ENCODE peak calls at places on chromosomes 2 and 18, in eight cellular contexts. W, I, K, S, G, A, F and B are unnamed samples.

GRCh38 chr2:26555246-26556133 is 77.6 kb upstream of the OTOF start:
- DNase-seq in W (no peak), I (no peak), K (no peak), S (no peak), G (no peak), A (no peak), F (no peak), B (no peak)

GRCh38 chr2:137118140-137118539 is 352.8 kb downstream of the THSD7B start:
- DNase-seq in W (no peak), I (no peak), K (no peak), S (no peak), G (no peak), A (peak), F (no peak), B (no peak)

GRCh38 chr2:164535280-164536025 is 85.8 kb downstream of the GRB14 start:
- DNase-seq in W (no peak), I (no peak), K (no peak), S (no peak), G (no peak), A (no peak), F (peak), B (no peak)

GRCh38 chr2:174035981-174036742 is 71.0 kb upstream of the SP3 start:
- DNase-seq in W (no peak), I (peak), K (no peak), S (no peak), G (no peak), A (no peak), F (no peak), B (no peak)

GRCh38 chr2:128594273-128594910 is 275.7 kb upstream of the HS6ST1 start:
- DNase-seq in W (no peak), I (no peak), K (no peak), S (no peak), G (no peak), A (no peak), F (no peak), B (no peak)

GRCh38 chr2:25293958-25294513 is 47.7 kb downstream of the DNMT3A start:
- DNase-seq in W (no peak), I (no peak), K (no peak), S (no peak), G (no peak), A (no peak), F (peak), B (no peak)

GRCh38 chr2:85132834-85133637 is at the start of gene TCF7L1:
- DNase-seq in W (no peak), I (peak), K (peak), S (peak), G (peak), A (peak), F (peak), B (peak)

GRCh38 chr2:232488097-232488711 is 570 bp upstream of the ECEL1 start:
- DNase-seq in W (no peak), I (no peak), K (peak), S (no peak), G (no peak), A (no peak), F (no peak), B (no peak)

GRCh38 chr2:222514901-222515300 is 90.6 kb downstream of the SGPP2 start:
- DNase-seq in W (no peak), I (no peak), K (no peak), S (no peak), G (no peak), A (no peak), F (no peak), B (no peak)

GRCh38 chr2:221997100-221997499 is 301.7 kb downstream of the PAX3 start:
- DNase-seq in W (no peak), I (peak), K (no peak), S (no peak), G (no peak), A (peak), F (no peak), B (no peak)

GRCh38 chr2:49289711-49290110 is 135.4 kb upstream of the FSHR start:
- DNase-seq in W (no peak), I (no peak), K (no peak), S (no peak), G (no peak), A (no peak), F (no peak), B (no peak)

GRCh38 chr2:49288902-49289680 is 134.8 kb upstream of the FSHR start:
- DNase-seq in W (no peak), I (no peak), K (no peak), S (no peak), G (no peak), A (no peak), F (no peak), B (no peak)

GRCh38 chr2:49286726-49287125 is 132.4 kb upstream of the FSHR start:
- DNase-seq in W (no peak), I (no peak), K (no peak), S (no peak), G (no peak), A (no peak), F (no peak), B (no peak)

GRCh38 chr2:49288113-49288710 is 133.9 kb upstream of the FSHR start:
- DNase-seq in W (no peak), I (no peak), K (no peak), S (no peak), G (no peak), A (no peak), F (no peak), B (no peak)

DNA sequence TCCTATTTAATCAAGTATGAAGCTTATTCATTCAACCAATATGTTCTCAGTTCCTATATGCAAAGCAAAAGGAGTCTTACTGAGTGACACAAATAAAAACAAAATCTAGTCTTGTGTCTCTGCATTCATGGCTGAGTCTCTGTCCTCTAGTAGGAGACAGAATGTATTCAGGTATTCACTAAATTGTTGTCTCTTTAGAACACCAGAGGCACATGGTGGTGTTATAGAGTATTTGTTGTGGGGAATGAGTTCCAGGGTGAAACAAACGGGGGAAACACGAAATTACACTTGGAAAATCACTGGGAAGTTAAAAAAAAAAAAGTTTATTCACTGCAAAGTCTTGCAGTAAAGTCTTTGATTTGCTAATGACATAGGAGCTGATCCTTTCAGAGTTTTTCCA is 131.7 kb upstream of the FSHR start:
- DNase-seq in W (no peak), I (no peak), K (no peak), S (no peak), G (no peak), A (no peak), F (no peak), B (no peak)
- TF ChIP-seq CTCF in W (no peak), I (no peak), K (no peak), S (no peak), G (no peak), A (no peak), F (peak), B (no peak)

GRCh38 chr18:73563345-73563744 is 584.3 kb downstream of the FBXO15 start:
- DNase-seq in W (no peak), I (no peak), K (no peak), S (no peak), G (no peak), A (peak), F (no peak), B (no peak)

GRCh38 chr18:73564073-73564472 is 583.6 kb downstream of the FBXO15 start:
- DNase-seq in W (no peak), I (no peak), K (no peak), S (no peak), G (no peak), A (peak), F (no peak), B (peak)
- TF ChIP-seq CTCF in W (no peak), I (no peak), K (no peak), S (no peak), G (no peak), A (no peak), F (no peak), B (no peak)

GRCh38 chr2:160555420-160555819 is 61.8 kb upstream of the RBMS1 start:
- DNase-seq in W (no peak), I (no peak), K (no peak), S (no peak), G (no peak), A (no peak), F (no peak), B (no peak)

GRCh38 chr2:160558531-160558930 is 64.9 kb upstream of the RBMS1 start:
- DNase-seq in W (no peak), I (no peak), K (no peak), S (no peak), G (no peak), A (no peak), F (no peak), B (no peak)

GRCh38 chr2:160561551-160562280 is 68.1 kb upstream of the RBMS1 start:
- DNase-seq in W (no peak), I (peak), K (no peak), S (no peak), G (no peak), A (peak), F (no peak), B (no peak)

GRCh38 chr2:160562730-160563129 is 69.1 kb upstream of the RBMS1 start:
- DNase-seq in W (no peak), I (no peak), K (no peak), S (no peak), G (no peak), A (no peak), F (no peak), B (no peak)

GRCh38 chr2:160557903-160558302 is 64.3 kb upstream of the RBMS1 start:
- DNase-seq in W (no peak), I (no peak), K (no peak), S (no peak), G (no peak), A (no peak), F (no peak), B (no peak)
- TF ChIP-seq CTCF in W (no peak), I (no peak), K (no peak), S (no peak), G (no peak), A (no peak), F (no peak), B (no peak)

DNA sequence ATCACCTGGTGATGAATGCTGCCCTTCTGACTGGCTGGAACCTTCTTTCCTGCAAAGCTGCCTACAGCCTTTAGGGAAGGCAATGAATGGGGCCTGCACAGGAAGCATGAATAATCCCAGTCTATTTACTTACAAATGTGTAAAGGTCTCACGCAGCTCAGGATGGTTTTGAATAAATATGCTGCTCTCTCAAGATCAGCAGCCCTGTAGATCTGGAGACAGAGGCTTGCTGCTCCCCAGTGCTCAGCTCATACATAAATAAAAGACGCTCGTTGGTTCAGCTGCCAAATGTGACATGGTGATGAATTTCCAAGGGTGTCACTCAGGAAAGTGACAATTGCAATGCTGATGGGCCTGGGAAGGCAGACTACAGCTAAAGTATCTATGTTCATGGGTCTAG is 289.3 kb downstream of the TDRD15 start:
- DNase-seq in W (no peak), I (no peak), K (no peak), S (no peak), G (no peak), A (no peak), F (no peak), B (no peak)
- TF ChIP-seq CTCF in W (no peak), I (no peak), K (no peak), S (no peak), G (no peak), A (no peak), F (no peak), B (no peak)

DNA sequence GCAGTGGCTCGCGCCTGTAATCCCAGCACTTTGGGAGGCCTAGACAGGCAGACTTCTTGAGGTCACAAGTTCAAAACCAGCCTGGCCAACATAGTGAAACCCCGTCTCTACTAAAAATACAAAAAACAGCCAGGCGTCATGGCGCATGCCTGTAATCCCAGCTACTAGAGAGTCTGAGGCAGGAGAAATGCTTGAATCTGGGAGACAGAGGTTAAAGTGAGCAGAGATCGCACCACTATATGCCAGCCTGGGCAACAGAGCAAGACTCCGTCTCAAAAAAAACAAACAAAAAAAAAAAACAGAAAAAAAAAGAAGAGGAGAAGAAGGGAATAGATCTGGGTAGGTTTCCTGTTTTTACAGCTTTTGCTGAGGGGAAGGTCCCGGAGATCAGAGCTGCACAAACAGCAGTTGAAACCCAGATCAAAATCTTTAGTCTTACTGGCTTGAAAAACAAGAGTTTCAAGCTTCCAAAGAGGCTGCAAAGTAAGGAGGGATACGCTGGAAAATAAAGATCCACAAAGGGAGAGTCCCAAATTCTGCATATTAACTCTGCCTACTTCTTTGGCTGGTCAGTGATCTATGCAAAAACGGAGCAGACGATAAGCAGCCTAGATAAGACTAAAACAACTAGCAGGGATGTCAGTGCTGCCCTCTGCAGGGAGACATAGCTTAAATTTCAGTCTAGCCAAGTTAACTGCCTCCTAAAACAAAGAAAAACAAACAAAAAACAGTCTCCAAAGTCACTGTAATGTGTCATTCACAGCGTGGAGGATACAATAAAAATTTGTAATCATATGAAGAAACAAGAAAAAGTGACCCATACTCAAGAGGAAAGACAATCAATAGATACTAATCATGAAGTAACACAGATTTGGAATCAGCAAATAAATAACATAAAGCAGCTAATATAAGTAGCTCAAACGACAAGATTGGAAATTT is 74.1 kb downstream of the TLK1 start:
- DNase-seq in W (no peak), I (peak), K (peak), S (peak), G (peak), A (peak), F (peak), B (peak)
- TF ChIP-seq CTCF in W (peak), I (peak), K (peak), S (peak), G (peak), A (peak), F (peak), B (peak)

DNA sequence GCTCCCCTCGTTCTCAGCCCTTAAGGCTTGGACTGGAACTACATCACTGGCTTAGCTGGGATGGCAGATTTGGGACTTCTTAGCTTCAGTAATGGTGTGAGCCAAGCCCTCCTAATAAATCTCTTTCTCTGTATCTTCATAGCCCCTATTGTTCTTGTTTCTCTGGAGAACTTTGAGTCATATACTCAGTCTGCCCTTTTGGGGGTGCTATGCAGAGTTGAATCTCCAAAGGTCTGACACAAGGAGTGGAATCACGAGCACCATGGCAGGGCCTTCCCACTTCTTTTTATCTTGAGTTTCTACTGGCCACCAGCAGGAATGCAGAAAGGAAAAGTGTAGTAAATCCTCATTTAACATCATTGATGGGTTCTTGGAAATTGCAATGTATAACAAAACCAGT is 13.3 kb upstream of the TGFA start:
- DNase-seq in W (no peak), I (no peak), K (no peak), S (no peak), G (no peak), A (no peak), F (no peak), B (no peak)
- TF ChIP-seq CTCF in W (no peak), I (no peak), K (no peak), S (no peak), G (no peak), A (no peak), F (no peak), B (no peak)

DNA sequence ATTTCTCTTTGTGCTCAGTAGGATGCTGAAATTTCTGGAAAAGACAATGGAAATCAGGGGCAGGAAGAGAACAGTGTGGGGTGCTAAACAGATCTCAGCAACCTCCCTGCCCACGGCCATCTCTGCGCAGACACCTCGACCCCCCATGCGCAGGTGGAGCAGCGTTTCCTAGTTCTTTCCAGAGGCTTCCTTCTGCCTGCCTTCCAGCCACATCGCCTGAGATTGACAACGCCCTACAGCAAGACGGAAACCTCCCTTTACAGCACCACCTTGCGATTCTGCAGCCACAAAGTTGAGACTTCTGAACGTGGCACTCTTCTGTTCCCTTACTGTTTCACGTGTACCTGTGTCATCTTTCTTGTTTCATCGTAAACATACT is 31.4 kb upstream of the CASP8 start:
- DNase-seq in W (no peak), I (no peak), K (no peak), S (no peak), G (no peak), A (no peak), F (no peak), B (no peak)
- TF ChIP-seq CTCF in W (no peak), I (no peak), K (no peak), S (no peak), G (no peak), A (no peak), F (no peak), B (no peak)